ENCODE peak calls at places on chromosomes 2 and 18, in six cellular contexts. W, I, X, F, S and Y are unnamed samples.

GRCh38 chr2:203681978-203682377 is 24.5 kb upstream of the CD28 start:
- DNase-seq in W (no peak), I (no peak), X (no peak), F (no peak), S (no peak), Y (no peak)

GRCh38 chr18:32730620-32731021 is 42.2 kb downstream of the KLHL14 start:
- DNase-seq in W (no peak), I (peak; percentile 83), X (no peak), F (no peak), S (no peak), Y (no peak)

GRCh38 chr2:98827625-98828368 is 96.9 kb upstream of the MGAT4A start:
- DNase-seq in W (no peak), I (no peak), X (no peak), F (no peak), S (no peak), Y (no peak)

GRCh38 chr2:191927991-191928390 is 81.1 kb upstream of the CAVIN2 start:
- DNase-seq in W (no peak), I (peak; percentile 82), X (no peak), F (no peak), S (no peak), Y (no peak)

GRCh38 chr2:241981076-241981700 is 111.7 kb downstream of the RTP5 start:
- DNase-seq in W (no peak), I (no peak), X (no peak), F (no peak), S (no peak), Y (no peak)

GRCh38 chr2:166957686-166958085 is 69.4 kb downstream of the XIRP2 start:
- DNase-seq in W (no peak), I (no peak), X (no peak), F (no peak), S (no peak), Y (no peak)

GRCh38 chr2:47129191-47129711 is 25.9 kb downstream of the STPG4 start:
- DNase-seq in W (no peak), I (no peak), X (no peak), F (no peak), S (no peak), Y (no peak)

GRCh38 chr18:69326094-69326493 is 74.6 kb upstream of the DOK6 start:
- DNase-seq in W (no peak), I (peak; percentile 81), X (no peak), F (no peak), S (no peak), Y (no peak)

GRCh38 chr2:41965886-41966285 is 81.9 kb upstream of the PKDCC start:
- DNase-seq in W (no peak), I (peak; percentile 1), X (no peak), F (no peak), S (no peak), Y (no peak)